ENCODE peak calls at places on chromosomes 7 and 10, in ten cellular contexts. One of them, this sample, is unnamed.

GRCh38 chr10:118045154-118045841 is 1.4 kb downstream of the RAB11FIP2 start:
- DNase-seq in left ventricle myocardium superior: no peak
- DNase-seq in left lung: no peak
- DNase-seq in LoVo: no peak
- DNase-seq in A172: no peak
- DNase-seq in lower lobe of right lung: no peak
- DNase-seq in COR-L47: no peak
- DNase-seq in T follicular helper cell: no peak
- DNase-seq in GM12892: no peak
- DNase-seq in dorsolateral prefrontal cortex: no peak
- DNase-seq in this sample: no peak

GRCh38 chr10:133336131-133337078 is at the start of gene CALY:
- DNase-seq in A172: no peak
- DNase-seq in COR-L47: no peak
- DNase-seq in LoVo: no peak
- DNase-seq in left lung: peak
- DNase-seq in GM12892: no peak
- DNase-seq in T follicular helper cell: peak
- DNase-seq in dorsolateral prefrontal cortex: peak
- DNase-seq in left ventricle myocardium superior: no peak
- DNase-seq in lower lobe of right lung: peak
- DNase-seq in this sample: peak

GRCh38 chr7:55339033-55339995 is 25.8 kb upstream of the LANCL2 start:
- DNase-seq in GM12892: no peak
- DNase-seq in T follicular helper cell: no peak
- DNase-seq in LoVo: no peak
- DNase-seq in left lung: no peak
- DNase-seq in dorsolateral prefrontal cortex: no peak
- DNase-seq in left ventricle myocardium superior: no peak
- DNase-seq in COR-L47: no peak
- DNase-seq in lower lobe of right lung: no peak
- DNase-seq in A172: no peak
- DNase-seq in this sample: no peak

GRCh38 chr10:48448796-48449195 is 142.3 kb downstream of the MAPK8 start:
- DNase-seq in dorsolateral prefrontal cortex: no peak
- DNase-seq in COR-L47: no peak
- DNase-seq in GM12892: no peak
- DNase-seq in LoVo: no peak
- DNase-seq in left ventricle myocardium superior: no peak
- DNase-seq in lower lobe of right lung: no peak
- DNase-seq in A172: peak
- DNase-seq in left lung: no peak
- DNase-seq in T follicular helper cell: no peak
- DNase-seq in this sample: no peak

GRCh38 chr10:6005856-6006390 is 28.6 kb upstream of the IL15RA start:
- DNase-seq in A172: no peak
- DNase-seq in dorsolateral prefrontal cortex: no peak
- DNase-seq in left lung: no peak
- DNase-seq in LoVo: no peak
- DNase-seq in T follicular helper cell: no peak
- DNase-seq in COR-L47: no peak
- DNase-seq in left ventricle myocardium superior: no peak
- DNase-seq in lower lobe of right lung: no peak
- DNase-seq in GM12892: no peak
- DNase-seq in this sample: no peak

GRCh38 chr7:79236352-79237028 is 217.0 kb downstream of the MAGI2 start:
- DNase-seq in T follicular helper cell: no peak
- DNase-seq in COR-L47: no peak
- DNase-seq in left lung: no peak
- DNase-seq in dorsolateral prefrontal cortex: no peak
- DNase-seq in LoVo: no peak
- DNase-seq in A172: no peak
- DNase-seq in lower lobe of right lung: no peak
- DNase-seq in left ventricle myocardium superior: no peak
- DNase-seq in GM12892: no peak
- DNase-seq in this sample: no peak

GRCh38 chr10:60733189-60733815 is 45.0 kb upstream of the CDK1 start:
- DNase-seq in COR-L47: peak
- DNase-seq in GM12892: peak
- DNase-seq in lower lobe of right lung: peak
- DNase-seq in left lung: peak
- DNase-seq in LoVo: peak
- DNase-seq in T follicular helper cell: peak
- DNase-seq in A172: no peak
- DNase-seq in left ventricle myocardium superior: peak
- DNase-seq in dorsolateral prefrontal cortex: no peak
- DNase-seq in this sample: peak

GRCh38 chr10:93309062-93309461 is 173.1 kb downstream of the MYOF start:
- DNase-seq in dorsolateral prefrontal cortex: no peak
- DNase-seq in lower lobe of right lung: no peak
- DNase-seq in COR-L47: no peak
- DNase-seq in LoVo: no peak
- DNase-seq in left ventricle myocardium superior: no peak
- DNase-seq in GM12892: no peak
- DNase-seq in left lung: no peak
- DNase-seq in T follicular helper cell: no peak
- DNase-seq in A172: peak
- DNase-seq in this sample: no peak

GRCh38 chr10:16776896-16777295 is 40.3 kb downstream of the RSU1 start:
- DNase-seq in dorsolateral prefrontal cortex: no peak
- DNase-seq in LoVo: no peak
- DNase-seq in GM12892: no peak
- DNase-seq in left lung: no peak
- DNase-seq in lower lobe of right lung: no peak
- DNase-seq in left ventricle myocardium superior: no peak
- DNase-seq in A172: no peak
- DNase-seq in COR-L47: no peak
- DNase-seq in T follicular helper cell: no peak
- DNase-seq in this sample: no peak

GRCh38 chr10:60896715-60897114 is 47.3 kb downstream of the RHOBTB1 start:
- DNase-seq in COR-L47: no peak
- DNase-seq in lower lobe of right lung: no peak
- DNase-seq in A172: no peak
- DNase-seq in T follicular helper cell: no peak
- DNase-seq in dorsolateral prefrontal cortex: no peak
- DNase-seq in GM12892: no peak
- DNase-seq in left lung: no peak
- DNase-seq in LoVo: no peak
- DNase-seq in left ventricle myocardium superior: no peak
- DNase-seq in this sample: no peak

GRCh38 chr7:49580000-49580399 is 193.4 kb upstream of the VWC2 start:
- DNase-seq in left ventricle myocardium superior: no peak
- DNase-seq in A172: no peak
- DNase-seq in left lung: peak
- DNase-seq in T follicular helper cell: no peak
- DNase-seq in COR-L47: no peak
- DNase-seq in GM12892: no peak
- DNase-seq in dorsolateral prefrontal cortex: no peak
- DNase-seq in LoVo: no peak
- DNase-seq in lower lobe of right lung: no peak
- DNase-seq in this sample: no peak

GRCh38 chr10:127878474-127879055 is 14.2 kb downstream of the CLRN3 start:
- DNase-seq in T follicular helper cell: no peak
- DNase-seq in dorsolateral prefrontal cortex: no peak
- DNase-seq in lower lobe of right lung: no peak
- DNase-seq in left ventricle myocardium superior: no peak
- DNase-seq in left lung: no peak
- DNase-seq in COR-L47: no peak
- DNase-seq in LoVo: no peak
- DNase-seq in GM12892: no peak
- DNase-seq in A172: no peak
- DNase-seq in this sample: no peak

GRCh38 chr7:94431203-94431602 is 36.5 kb downstream of the COL1A2 start:
- DNase-seq in dorsolateral prefrontal cortex: no peak
- DNase-seq in A172: no peak
- DNase-seq in left lung: no peak
- DNase-seq in lower lobe of right lung: no peak
- DNase-seq in COR-L47: no peak
- DNase-seq in LoVo: no peak
- DNase-seq in GM12892: no peak
- DNase-seq in left ventricle myocardium superior: no peak
- DNase-seq in T follicular helper cell: no peak
- DNase-seq in this sample: no peak

GRCh38 chr10:642186-642890 is 47.1 kb downstream of the DIP2C start:
- DNase-seq in left lung: no peak
- DNase-seq in left ventricle myocardium superior: no peak
- DNase-seq in T follicular helper cell: no peak
- DNase-seq in LoVo: peak
- DNase-seq in GM12892: no peak
- DNase-seq in dorsolateral prefrontal cortex: no peak
- DNase-seq in COR-L47: no peak
- DNase-seq in A172: no peak
- DNase-seq in lower lobe of right lung: peak
- DNase-seq in this sample: no peak

GRCh38 chr10:1399431-1400120 is 337.7 kb downstream of the ADARB2 start:
- DNase-seq in dorsolateral prefrontal cortex: no peak
- DNase-seq in A172: peak
- DNase-seq in COR-L47: no peak
- DNase-seq in T follicular helper cell: no peak
- DNase-seq in left lung: no peak
- DNase-seq in lower lobe of right lung: no peak
- DNase-seq in left ventricle myocardium superior: no peak
- DNase-seq in LoVo: no peak
- DNase-seq in GM12892: no peak
- DNase-seq in this sample: no peak

GRCh38 chr10:103491729-103492364 is 1.7 kb upstream of the NEURL1 start:
- DNase-seq in lower lobe of right lung: no peak
- DNase-seq in COR-L47: no peak
- DNase-seq in T follicular helper cell: no peak
- DNase-seq in left ventricle myocardium superior: no peak
- DNase-seq in LoVo: peak
- DNase-seq in GM12892: no peak
- DNase-seq in left lung: peak
- DNase-seq in A172: peak
- DNase-seq in dorsolateral prefrontal cortex: no peak
- DNase-seq in this sample: no peak

GRCh38 chr10:454860-455259 is 234.6 kb downstream of the DIP2C start:
- DNase-seq in T follicular helper cell: no peak
- DNase-seq in dorsolateral prefrontal cortex: no peak
- DNase-seq in left lung: no peak
- DNase-seq in left ventricle myocardium superior: peak
- DNase-seq in lower lobe of right lung: no peak
- DNase-seq in LoVo: peak
- DNase-seq in GM12892: no peak
- DNase-seq in A172: peak
- DNase-seq in COR-L47: no peak
- DNase-seq in this sample: no peak

GRCh38 chr10:79403441-79404230 is 41.8 kb downstream of the ZCCHC24 start:
- DNase-seq in left lung: peak
- DNase-seq in COR-L47: no peak
- DNase-seq in T follicular helper cell: no peak
- DNase-seq in dorsolateral prefrontal cortex: peak
- DNase-seq in lower lobe of right lung: peak
- DNase-seq in left ventricle myocardium superior: peak
- DNase-seq in LoVo: no peak
- DNase-seq in A172: peak
- DNase-seq in GM12892: no peak
- DNase-seq in this sample: no peak

GRCh38 chr7:88337556-88337955 is 30.9 kb upstream of the STEAP4 start:
- DNase-seq in dorsolateral prefrontal cortex: no peak
- DNase-seq in left ventricle myocardium superior: no peak
- DNase-seq in GM12892: no peak
- DNase-seq in LoVo: no peak
- DNase-seq in COR-L47: no peak
- DNase-seq in left lung: no peak
- DNase-seq in T follicular helper cell: no peak
- DNase-seq in lower lobe of right lung: no peak
- DNase-seq in A172: peak
- DNase-seq in this sample: no peak

GRCh38 chr10:34764347-34764991 is 50.6 kb downstream of the PARD3 start:
- DNase-seq in GM12892: no peak
- DNase-seq in lower lobe of right lung: no peak
- DNase-seq in T follicular helper cell: no peak
- DNase-seq in left lung: no peak
- DNase-seq in A172: no peak
- DNase-seq in dorsolateral prefrontal cortex: no peak
- DNase-seq in LoVo: no peak
- DNase-seq in COR-L47: peak
- DNase-seq in left ventricle myocardium superior: no peak
- DNase-seq in this sample: no peak

GRCh38 chr10:30047924-30048531 is 11.4 kb downstream of the JCAD start:
- DNase-seq in lower lobe of right lung: no peak
- DNase-seq in left lung: no peak
- DNase-seq in T follicular helper cell: no peak
- DNase-seq in dorsolateral prefrontal cortex: no peak
- DNase-seq in GM12892: no peak
- DNase-seq in A172: no peak
- DNase-seq in left ventricle myocardium superior: no peak
- DNase-seq in COR-L47: no peak
- DNase-seq in LoVo: no peak
- DNase-seq in this sample: no peak

GRCh38 chr7:81715984-81716588 is 53.8 kb downstream of the HGF start:
- DNase-seq in left lung: no peak
- DNase-seq in dorsolateral prefrontal cortex: no peak
- DNase-seq in left ventricle myocardium superior: no peak
- DNase-seq in COR-L47: peak
- DNase-seq in GM12892: no peak
- DNase-seq in lower lobe of right lung: no peak
- DNase-seq in LoVo: peak
- DNase-seq in A172: peak
- DNase-seq in T follicular helper cell: no peak
- DNase-seq in this sample: no peak

GRCh38 chr10:132623996-132624846 is 86.6 kb downstream of the INPP5A start:
- DNase-seq in GM12892: no peak
- DNase-seq in lower lobe of right lung: no peak
- DNase-seq in dorsolateral prefrontal cortex: no peak
- DNase-seq in left ventricle myocardium superior: no peak
- DNase-seq in left lung: peak
- DNase-seq in LoVo: no peak
- DNase-seq in T follicular helper cell: no peak
- DNase-seq in A172: no peak
- DNase-seq in COR-L47: no peak
- DNase-seq in this sample: no peak

This sample was measured in T-cell.